ENCODE peak calls at places on chromosomes 1 and 21, in seven cellular contexts. X, Z, G, P, K, O and L are unnamed samples.

GRCh38 chr1:31234309-31234708 is 5.4 kb downstream of the NKAIN1 start:
- DNase-seq in X (no peak), Z (no peak), G (no peak), P (no peak), K (no peak), O (no peak), L (no peak)

GRCh38 chr1:161495490-161495889 is 9.8 kb upstream of the FCGR2A start:
- DNase-seq in X (no peak), Z (no peak), G (no peak), P (no peak), K (no peak), O (no peak), L (no peak)

GRCh38 chr1:92961896-92962752 is 862 bp upstream of the DIPK1A start:
- DNase-seq in X (peak), Z (peak), G (peak), P (peak), K (peak), O (peak), L (no peak)

GRCh38 chr1:11982010-11982392 is 1.8 kb downstream of the MFN2 start:
- DNase-seq in X (peak), Z (no peak), G (no peak), P (no peak), K (no peak), O (peak), L (no peak)

GRCh38 chr1:31626451-31627202 is 9.1 kb downstream of the HCRTR1 start:
- DNase-seq in X (peak), Z (no peak), G (peak), P (no peak), K (peak), O (peak), L (no peak)

GRCh38 chr1:210531475-210532222 is 202.9 kb downstream of the HHAT start:
- DNase-seq in X (no peak), Z (no peak), G (no peak), P (no peak), K (no peak), O (no peak), L (no peak)

GRCh38 chr1:54850082-54850730 is 36.8 kb downstream of the DHCR24 start:
- DNase-seq in X (no peak), Z (no peak), G (no peak), P (no peak), K (no peak), O (no peak), L (no peak)

GRCh38 chr1:41611932-41612450 is 127.5 kb upstream of the EDN2 start:
- DNase-seq in X (no peak), Z (no peak), G (no peak), P (no peak), K (no peak), O (no peak), L (no peak)

GRCh38 chr1:25502957-25503356 is 40.4 kb upstream of the LDLRAP1 start:
- DNase-seq in X (no peak), Z (no peak), G (no peak), P (peak), K (no peak), O (peak), L (no peak)

GRCh38 chr1:170664283-170664827 is 424 bp downstream of the PRRX1 start:
- DNase-seq in X (peak), Z (no peak), G (peak), P (no peak), K (no peak), O (no peak), L (no peak)

GRCh38 chr1:50929376-50929958 is 30.6 kb downstream of the FAF1 start:
- DNase-seq in X (peak), Z (no peak), G (peak), P (peak), K (peak), O (peak), L (no peak)

GRCh38 chr1:54012008-54012325 is 6.0 kb downstream of the LDLRAD1 start:
- DNase-seq in X (no peak), Z (no peak), G (no peak), P (no peak), K (no peak), O (no peak), L (no peak)

GRCh38 chr1:234875953-234876814 is 252.5 kb downstream of the TOMM20 start:
- DNase-seq in X (no peak), Z (no peak), G (no peak), P (peak), K (peak), O (peak), L (no peak)

GRCh38 chr1:206674745-206675175 is 9.9 kb upstream of the MAPKAPK2 start:
- DNase-seq in X (no peak), Z (no peak), G (peak), P (peak), K (peak), O (peak), L (peak)

GRCh38 chr21:29135481-29135880 is 5.0 kb downstream of the MAP3K7CL start:
- DNase-seq in X (no peak), Z (no peak), G (no peak), P (no peak), K (no peak), O (no peak), L (no peak)

GRCh38 chr1:236489710-236490377 is 33.9 kb upstream of the LGALS8 start:
- DNase-seq in X (peak), Z (peak), G (peak), P (peak), K (peak), O (peak), L (no peak)

GRCh38 chr1:85224734-85225623 is 24.2 kb upstream of the SYDE2 start:
- DNase-seq in X (peak), Z (no peak), G (peak), P (peak), K (no peak), O (no peak), L (no peak)

GRCh38 chr1:182569939-182570610 is 19.0 kb downstream of the RNASEL start:
- DNase-seq in X (no peak), Z (no peak), G (no peak), P (no peak), K (no peak), O (no peak), L (no peak)

GRCh38 chr21:36419996-36420395 is 34.8 kb downstream of the CHAF1B start:
- DNase-seq in X (peak), Z (peak), G (peak), P (peak), K (peak), O (peak), L (peak)

GRCh38 chr1:211497489-211498045 is 5.6 kb upstream of the RD3 start:
- DNase-seq in X (no peak), Z (no peak), G (no peak), P (no peak), K (no peak), O (no peak), L (no peak)

GRCh38 chr1:234770924-234771540 is 161.1 kb upstream of the IRF2BP2 start:
- DNase-seq in X (no peak), Z (no peak), G (no peak), P (no peak), K (no peak), O (no peak), L (no peak)

GRCh38 chr1:65231718-65232330 is 77.5 kb upstream of the DNAJC6 start:
- DNase-seq in X (no peak), Z (no peak), G (no peak), P (no peak), K (no peak), O (no peak), L (no peak)

GRCh38 chr1:86778510-86779218 is 74.3 kb downstream of the SH3GLB1 start:
- DNase-seq in X (no peak), Z (no peak), G (peak), P (peak), K (peak), O (peak), L (no peak)

GRCh38 chr1:89670168-89670567 is 37.2 kb downstream of the LRRC8C start:
- DNase-seq in X (no peak), Z (peak), G (no peak), P (no peak), K (peak), O (peak), L (no peak)

GRCh38 chr1:25685938-25686665 is 69.5 kb downstream of the MAN1C1 start:
- DNase-seq in X (no peak), Z (no peak), G (no peak), P (no peak), K (no peak), O (no peak), L (peak)

GRCh38 chr1:12738934-12739333 is 7.1 kb upstream of the CFAP107 start:
- DNase-seq in X (no peak), Z (no peak), G (no peak), P (no peak), K (no peak), O (no peak), L (no peak)

GRCh38 chr1:109513110-109513702 is 3.7 kb upstream of the AMIGO1 start:
- DNase-seq in X (no peak), Z (no peak), G (no peak), P (no peak), K (no peak), O (no peak), L (no peak)

GRCh38 chr21:27631471-27631870 is 664.6 kb upstream of the ADAMTS5 start:
- DNase-seq in X (no peak), Z (no peak), G (no peak), P (peak), K (peak), O (peak), L (no peak)

GRCh38 chr1:29415156-29415830 is 179.0 kb downstream of the PTPRU start:
- DNase-seq in X (peak), Z (no peak), G (peak), P (peak), K (peak), O (no peak), L (no peak)

GRCh38 chr1:9066945-9067807 is 2.3 kb downstream of the SLC2A5 start:
- DNase-seq in X (no peak), Z (no peak), G (peak), P (peak), K (peak), O (peak), L (peak)

GRCh38 chr1:231817813-231818212 is 191.2 kb downstream of the DISC1 start:
- DNase-seq in X (no peak), Z (no peak), G (no peak), P (no peak), K (no peak), O (no peak), L (no peak)

GRCh38 chr1:70504821-70505193 is 93.7 kb downstream of the CTH start:
- DNase-seq in X (no peak), Z (no peak), G (no peak), P (peak), K (peak), O (peak), L (no peak)

GRCh38 chr21:29504751-29505321 is 206.1 kb downstream of the BACH1 start:
- DNase-seq in X (no peak), Z (no peak), G (peak), P (peak), K (peak), O (peak), L (no peak)

GRCh38 chr1:3231826-3232225 is 162.8 kb downstream of the PRDM16 start:
- DNase-seq in X (peak), Z (no peak), G (no peak), P (no peak), K (no peak), O (no peak), L (no peak)

GRCh38 chr1:172719694-172720138 is 60.8 kb downstream of the FASLG start:
- DNase-seq in X (peak), Z (peak), G (no peak), P (peak), K (peak), O (peak), L (no peak)

GRCh38 chr1:112674986-112675727 is 698 bp downstream of the MOV10 start:
- DNase-seq in X (peak), Z (peak), G (peak), P (no peak), K (no peak), O (peak), L (peak)

GRCh38 chr1:230291731-230292620 is 134.2 kb downstream of the PGBD5 start:
- DNase-seq in X (peak), Z (no peak), G (no peak), P (no peak), K (no peak), O (no peak), L (peak)
- H3K4me3 ChIP-seq in X (peak), Z (no peak), G (no peak), P (no peak), K (no peak), O (no peak), L (no peak)

GRCh38 chr1:201288765-201289164 is 5.5 kb downstream of the PKP1 start:
- DNase-seq in X (no peak), Z (no peak), G (peak), P (no peak), K (no peak), O (no peak), L (peak)
- H3K4me3 ChIP-seq in X (no peak), Z (no peak), G (peak), P (no peak), K (no peak), O (no peak), L (no peak)

DNA sequence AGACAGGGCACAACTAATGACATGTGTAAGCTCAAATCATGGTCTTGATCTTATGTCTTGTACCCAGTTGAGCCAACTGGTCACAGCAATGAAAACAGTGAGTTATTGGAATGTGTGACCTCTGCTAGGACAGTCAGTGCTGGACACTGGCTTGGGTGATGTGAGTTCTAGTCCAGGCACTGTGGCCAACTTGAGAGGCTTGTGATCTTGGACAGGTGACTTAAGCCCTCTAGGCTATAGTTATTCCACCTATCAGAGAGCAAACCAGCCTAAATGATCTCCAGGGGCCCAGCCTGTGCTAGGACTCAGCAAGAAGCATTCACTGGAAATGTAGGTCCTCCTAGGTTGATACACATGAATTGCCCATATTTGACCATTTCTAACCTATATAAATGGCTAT is 1.1 kb downstream of the KCNE2 start:
- DNase-seq in X (no peak), Z (no peak), G (no peak), P (no peak), K (no peak), O (no peak), L (no peak)
- H3K4me3 ChIP-seq in X (no peak), Z (no peak), G (no peak), P (no peak), K (no peak), O (no peak), L (no peak)

GRCh38 chr1:148389027-148389339 is 94.1 kb downstream of the PPIAL4G start:
- DNase-seq in X (no peak), Z (no peak), G (no peak), P (no peak), K (no peak), O (no peak), L (no peak)
- H3K4me3 ChIP-seq in X (peak), Z (peak), G (peak), P (peak), K (peak), O (peak), L (peak)

DNA sequence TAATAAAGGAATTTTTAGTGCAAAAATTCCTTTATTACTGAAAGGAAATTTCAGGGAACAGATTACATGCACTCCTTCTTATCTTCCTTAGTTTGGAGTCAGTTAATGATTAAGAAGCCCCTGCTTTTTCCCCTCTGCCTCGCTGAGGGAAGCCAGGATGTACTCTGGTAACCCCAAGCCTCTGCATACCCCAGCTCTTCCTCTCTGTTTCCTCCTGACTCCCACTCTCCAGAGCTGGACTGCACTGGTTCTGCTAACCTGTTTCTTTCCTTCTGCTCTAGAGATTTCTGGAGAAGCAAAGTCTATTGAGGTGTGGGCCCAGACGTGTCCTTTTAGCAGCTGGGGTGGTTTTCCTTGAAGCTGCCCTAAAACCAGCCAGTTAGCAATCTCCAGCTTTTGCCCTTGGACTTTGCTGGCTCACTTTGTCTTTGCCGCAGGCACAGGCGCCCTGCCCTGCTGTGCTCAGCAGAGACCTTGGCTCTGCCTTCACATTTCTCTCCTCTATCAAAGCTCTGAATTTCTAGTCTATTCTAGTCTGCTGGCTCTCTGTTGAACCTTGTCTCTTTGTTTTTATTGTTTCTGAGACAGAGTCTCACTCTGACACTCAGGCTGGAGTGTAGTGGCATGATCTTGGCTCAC is 171.7 kb upstream of the IVNS1ABP start:
- DNase-seq in X (no peak), Z (no peak), G (peak), P (no peak), K (no peak), O (no peak), L (no peak)
- H3K4me3 ChIP-seq in X (no peak), Z (no peak), G (no peak), P (no peak), K (no peak), O (no peak), L (no peak)

GRCh38 chr1:189654906-189655305 is 822.8 kb downstream of the BRINP3 start:
- DNase-seq in X (no peak), Z (no peak), G (peak), P (peak), K (peak), O (peak), L (no peak)
- H3K4me3 ChIP-seq in X (no peak), Z (no peak), G (no peak), P (no peak), K (no peak), O (no peak), L (no peak)

DNA sequence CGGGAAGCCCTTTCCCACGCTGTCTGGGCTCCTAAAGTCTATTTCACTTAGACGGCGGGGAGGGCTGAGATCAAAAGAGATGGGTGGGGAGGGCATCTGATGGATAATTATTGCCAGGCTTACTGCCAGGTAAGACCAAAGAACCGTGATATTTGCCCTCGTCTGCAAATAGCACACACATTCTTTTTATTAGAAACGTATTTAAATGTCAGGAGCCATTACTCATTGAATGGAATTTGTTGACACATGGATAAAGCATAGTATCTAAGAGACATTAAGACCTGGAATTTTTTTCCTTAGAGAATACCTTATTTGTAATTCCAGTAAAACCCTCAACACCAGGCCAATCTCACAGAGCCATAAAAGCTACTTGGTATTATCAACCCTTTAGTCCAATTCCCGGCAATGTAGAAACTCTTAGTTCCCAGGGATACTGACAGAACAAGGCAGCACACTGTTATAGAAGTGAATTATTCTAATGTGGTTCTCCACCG is 10.7 kb downstream of the URB1 start:
- DNase-seq in X (no peak), Z (no peak), G (no peak), P (peak), K (no peak), O (peak), L (no peak)
- H3K4me3 ChIP-seq in X (no peak), Z (no peak), G (no peak), P (no peak), K (no peak), O (no peak), L (no peak)

GRCh38 chr1:153616885-153617428 is 832 bp upstream of the S100A14 start:
- DNase-seq in X (no peak), Z (no peak), G (peak), P (no peak), K (no peak), O (no peak), L (no peak)

GRCh38 chr1:153614189-153614900 is 1.4 kb upstream of the S100A16 start:
- DNase-seq in X (no peak), Z (no peak), G (no peak), P (no peak), K (no peak), O (no peak), L (no peak)

GRCh38 chr1:153614906-153615305 is 1.2 kb downstream of the S100A14 start:
- DNase-seq in X (no peak), Z (no peak), G (no peak), P (no peak), K (no peak), O (no peak), L (no peak)

GRCh38 chr1:153616144-153616884 is at the start of gene S100A14:
- DNase-seq in X (no peak), Z (no peak), G (peak), P (no peak), K (no peak), O (no peak), L (no peak)

GRCh38 chr1:153615406-153615805 is 719 bp downstream of the S100A14 start:
- DNase-seq in X (no peak), Z (no peak), G (peak), P (no peak), K (no peak), O (no peak), L (peak)
- H3K4me3 ChIP-seq in X (no peak), Z (no peak), G (peak), P (no peak), K (no peak), O (no peak), L (no peak)